ENCODE peak calls at places on chromosomes 16 and 17, in seven cellular contexts. M, B, L, I, R, T and K are unnamed samples.

GRCh38 chr17:68456529-68457167 is 648 bp downstream of the WIPI1 start:
- DNase-seq in L (peak; percentile 82), I (no peak), M (peak; percentile 89), T (peak; percentile 60), B (no peak), R (no peak), K (peak; percentile 85)

GRCh38 chr16:24053325-24053946 is 202.7 kb upstream of the CACNG3 start:
- DNase-seq in I (no peak), M (no peak), B (no peak), L (no peak), R (no peak), T (no peak), K (no peak)

GRCh38 chr16:86052926-86053325 is 154.0 kb downstream of the IRF8 start:
- DNase-seq in L (no peak), R (no peak), I (no peak), T (no peak), M (no peak), B (no peak), K (no peak)

GRCh38 chr16:4561565-4561964 is 5.4 kb downstream of the C16orf96 start:
- DNase-seq in B (no peak), L (no peak), M (no peak), R (no peak), I (no peak), T (peak; percentile 5), K (no peak)

GRCh38 chr17:45640141-45640850 is 143.8 kb upstream of the CRHR1 start:
- DNase-seq in R (no peak), M (peak; percentile 66), B (peak; percentile 52), T (no peak), L (peak; percentile 48), I (peak; percentile 41), K (peak; percentile 70)

GRCh38 chr17:48546187-48546923 is 1.4 kb upstream of the HOXB2 start:
- DNase-seq in T (no peak), R (no peak), M (peak; percentile 62), I (no peak), L (no peak), B (no peak), K (no peak)

GRCh38 chr16:87094246-87094865 is 222.8 kb downstream of the C16orf95 start:
- DNase-seq in M (no peak), R (no peak), B (no peak), L (no peak), T (no peak), I (no peak), K (no peak)

GRCh38 chr17:41563607-41564006 is 8.3 kb downstream of the KRT9 start:
- DNase-seq in R (no peak), T (no peak), I (no peak), L (no peak), M (no peak), B (no peak), K (no peak)

GRCh38 chr16:54928016-54928356 is 2.7 kb upstream of the IRX5 start:
- DNase-seq in R (no peak), I (no peak), T (no peak), B (no peak), L (no peak), M (peak; percentile 43), K (no peak)

GRCh38 chr16:76654421-76654820 is 377.2 kb downstream of the CNTNAP4 start:
- DNase-seq in B (no peak), T (no peak), R (no peak), M (no peak), I (no peak), L (no peak), K (no peak)

GRCh38 chr17:77719806-77720205 is 238.7 kb upstream of the TNRC6C start:
- DNase-seq in B (no peak), L (no peak), T (no peak), I (no peak), R (no peak), M (no peak), K (no peak)

GRCh38 chr17:72572604-72573491 is 452.0 kb downstream of the SOX9 start:
- DNase-seq in I (no peak), R (no peak), M (no peak), L (no peak), B (no peak), T (no peak), K (no peak)

GRCh38 chr17:70074991-70075390 is at the start of gene KCNJ16:
- DNase-seq in B (no peak), I (no peak), L (no peak), R (no peak), M (no peak), T (no peak), K (no peak)

GRCh38 chr17:9195961-9196668 is 174.8 kb downstream of the NTN1 start:
- DNase-seq in I (no peak), M (no peak), R (no peak), L (no peak), T (no peak), B (no peak), K (no peak)

GRCh38 chr16:85607796-85608514 is 5.2 kb upstream of the GSE1 start:
- DNase-seq in B (no peak), I (no peak), T (no peak), R (no peak), M (no peak), L (no peak), K (no peak)